ENCODE peak calls at places on chromosomes 13 and 19, in four cellular contexts. One of them, this sample, is unnamed.

GRCh38 chr19:39563408-39563807 is 23.4 kb upstream of the EID2 start:
- DNase-seq in activated CD8-positive, alpha-beta memory T cell treated with anti-CD3 and anti-CD28 coated beads, Interleukin-2, amount 50 U/mL, for 4 hours: no peak
- DNase-seq in RPMI7951: peak
- DNase-seq in iPS-NIHi11: no peak
- DNase-seq in this sample: no peak

GRCh38 chr13:21674271-21675009 is 3.6 kb downstream of the FGF9 start:
- DNase-seq in activated CD8-positive, alpha-beta memory T cell treated with anti-CD3 and anti-CD28 coated beads, Interleukin-2, amount 50 U/mL, for 4 hours: peak
- DNase-seq in RPMI7951: no peak
- DNase-seq in iPS-NIHi11: peak
- DNase-seq in this sample: no peak

GRCh38 chr13:109785141-109785891 is 1.1 kb downstream of the IRS2 start:
- DNase-seq in activated CD8-positive, alpha-beta memory T cell treated with anti-CD3 and anti-CD28 coated beads, Interleukin-2, amount 50 U/mL, for 4 hours: peak
- DNase-seq in RPMI7951: peak
- DNase-seq in iPS-NIHi11: no peak
- DNase-seq in this sample: no peak

GRCh38 chr13:76023644-76024043 is 387.5 kb downstream of the LMO7 start:
- DNase-seq in activated CD8-positive, alpha-beta memory T cell treated with anti-CD3 and anti-CD28 coated beads, Interleukin-2, amount 50 U/mL, for 4 hours: no peak
- DNase-seq in RPMI7951: no peak
- DNase-seq in iPS-NIHi11: no peak
- DNase-seq in this sample: no peak

GRCh38 chr19:982567-983170 is 1.5 kb upstream of the WDR18 start:
- DNase-seq in activated CD8-positive, alpha-beta memory T cell treated with anti-CD3 and anti-CD28 coated beads, Interleukin-2, amount 50 U/mL, for 4 hours: peak
- DNase-seq in RPMI7951: peak
- DNase-seq in iPS-NIHi11: peak
- DNase-seq in this sample: peak

GRCh38 chr19:55546822-55547614 is 1.7 kb upstream of the SBK3 start:
- DNase-seq in activated CD8-positive, alpha-beta memory T cell treated with anti-CD3 and anti-CD28 coated beads, Interleukin-2, amount 50 U/mL, for 4 hours: no peak
- DNase-seq in RPMI7951: peak
- DNase-seq in iPS-NIHi11: peak
- DNase-seq in this sample: no peak

GRCh38 chr13:27792393-27793218 is at the start of gene GSX1:
- DNase-seq in activated CD8-positive, alpha-beta memory T cell treated with anti-CD3 and anti-CD28 coated beads, Interleukin-2, amount 50 U/mL, for 4 hours: no peak
- DNase-seq in RPMI7951: peak
- DNase-seq in iPS-NIHi11: peak
- DNase-seq in this sample: peak

GRCh38 chr19:1279782-1280341 is 4.5 kb downstream of the FAM174C start:
- DNase-seq in activated CD8-positive, alpha-beta memory T cell treated with anti-CD3 and anti-CD28 coated beads, Interleukin-2, amount 50 U/mL, for 4 hours: peak
- DNase-seq in RPMI7951: peak
- DNase-seq in iPS-NIHi11: peak
- DNase-seq in this sample: peak

GRCh38 chr19:58261600-58261967 is 17.2 kb upstream of the ZNF8 start:
- DNase-seq in activated CD8-positive, alpha-beta memory T cell treated with anti-CD3 and anti-CD28 coated beads, Interleukin-2, amount 50 U/mL, for 4 hours: no peak
- DNase-seq in RPMI7951: no peak
- DNase-seq in iPS-NIHi11: no peak
- DNase-seq in this sample: no peak

GRCh38 chr19:16927883-16928282 is 39.1 kb downstream of the F2RL3 start:
- DNase-seq in activated CD8-positive, alpha-beta memory T cell treated with anti-CD3 and anti-CD28 coated beads, Interleukin-2, amount 50 U/mL, for 4 hours: no peak
- DNase-seq in RPMI7951: no peak
- DNase-seq in iPS-NIHi11: peak
- DNase-seq in this sample: no peak

GRCh38 chr19:40163541-40164129 is 27.6 kb upstream of the MAP3K10 start:
- DNase-seq in activated CD8-positive, alpha-beta memory T cell treated with anti-CD3 and anti-CD28 coated beads, Interleukin-2, amount 50 U/mL, for 4 hours: no peak
- DNase-seq in RPMI7951: no peak
- DNase-seq in iPS-NIHi11: no peak
- DNase-seq in this sample: no peak

This sample was measured in midbrain.